ENCODE peak calls at places on chromosome 2, in nine cellular contexts. N is left ventricle myocardium inferior, P is mammary epithelial cell, U is H9, Y is mesendoderm, T is heart left ventricle, D is astrocyte, Q is spleen, E is tibial nerve. O is an unnamed sample.

GRCh38 chr2:160324917-160325316 is 124.8 kb upstream of the ITGB6 start:
- DNase-seq in T (no peak), E (no peak), Y (no peak), P (no peak), N (no peak), U (no peak), D (no peak), Q (no peak), O (no peak)

GRCh38 chr2:168060956-168061750 is 186.2 kb downstream of the STK39 start:
- DNase-seq in Y (no peak), P (peak; percentile 5), T (no peak), U (no peak), N (no peak), Q (no peak), E (no peak), D (peak; percentile 20), O (no peak)

GRCh38 chr2:66437601-66438497 is 2.9 kb downstream of the MEIS1 start:
- DNase-seq in U (no peak), Y (peak; percentile 50), D (no peak), T (peak; percentile 34), N (peak; percentile 33), E (no peak), P (no peak), Q (no peak), O (no peak)

GRCh38 chr2:156625360-156625995 is 189.3 kb downstream of the GPD2 start:
- DNase-seq in Y (no peak), P (no peak), N (peak; percentile 35), T (peak; percentile 41), D (no peak), U (no peak), E (no peak), Q (no peak), O (no peak)

GRCh38 chr2:6139916-6140315 is 447.7 kb downstream of the SOX11 start:
- DNase-seq in P (no peak), D (no peak), E (no peak), Y (no peak), N (no peak), Q (no peak), T (no peak), U (no peak), O (no peak)

GRCh38 chr2:203804070-203804469 is 63.5 kb upstream of the CTLA4 start:
- DNase-seq in T (peak; percentile 37), Y (peak; percentile 27), E (no peak), D (peak; percentile 100), Q (no peak), N (no peak), U (no peak), P (peak; percentile 89), O (peak; percentile 69)

GRCh38 chr2:14633031-14633430 is 514 bp downstream of the LRATD1 start:
- DNase-seq in Y (peak; percentile 9), Q (no peak), U (no peak), N (no peak), E (no peak), P (peak; percentile 36), D (no peak), T (no peak), O (no peak)

GRCh38 chr2:23809168-23809567 is 117.8 kb downstream of the ATAD2B start:
- DNase-seq in E (no peak), D (no peak), U (no peak), N (no peak), P (no peak), T (no peak), Q (no peak), Y (no peak), O (peak; percentile 6)

GRCh38 chr2:884027-884748 is 66.5 kb upstream of the SNTG2 start:
- DNase-seq in T (no peak), N (no peak), E (no peak), D (no peak), Q (no peak), Y (no peak), U (peak; percentile 10), P (no peak), O (no peak)

GRCh38 chr2:225599856-225600255 is 200.3 kb downstream of the NYAP2 start:
- DNase-seq in T (no peak), D (peak; percentile 49), U (no peak), N (no peak), P (no peak), Y (no peak), E (no peak), Q (no peak), O (no peak)

GRCh38 chr2:101150306-101151140 is 659 bp downstream of the TBC1D8 start:
- DNase-seq in P (no peak), D (no peak), Y (peak; percentile 37), N (peak; percentile 34), T (peak; percentile 32), Q (peak; percentile 86), U (peak; percentile 46), E (peak; percentile 17), O (no peak)

GRCh38 chr2:101149241-101150192 is 1.7 kb downstream of the TBC1D8 start:
- DNase-seq in T (peak; percentile 25), U (no peak), Y (peak; percentile 18), D (no peak), P (peak; percentile 59), E (no peak), N (peak; percentile 20), Q (no peak), O (no peak)

GRCh38 chr2:101151859-101152194 is 645 bp upstream of the TBC1D8 start:
- DNase-seq in P (no peak), N (no peak), E (no peak), D (no peak), Q (peak; percentile 78), Y (no peak), T (no peak), U (no peak), O (no peak)

GRCh38 chr2:101152195-101153076 is 1.3 kb upstream of the TBC1D8 start:
- DNase-seq in Q (peak; percentile 82), Y (peak; percentile 85), U (peak; percentile 67), P (peak; percentile 46), D (no peak), T (peak; percentile 67), E (no peak), N (peak; percentile 35), O (peak; percentile 44)

GRCh38 chr2:101151141-101151858 is at the start of gene TBC1D8:
- DNase-seq in D (peak; percentile 57), E (peak; percentile 69), P (peak; percentile 74), Q (peak; percentile 93), T (peak; percentile 93), Y (peak; percentile 90), U (peak; percentile 90), N (peak; percentile 90), O (peak; percentile 55)
- H3K4me1 ChIP-seq in D (peaks cover 12% of the 10 kb centered on the region), E (peaks cover 6% of the 10 kb centered on the region), P (peaks cover 25% of the 10 kb centered on the region), Q (peaks cover 69% of the 10 kb centered on the region), T (peaks cover 24% of the 10 kb centered on the region), Y (peaks cover 13% of the 10 kb centered on the region), U (peaks cover 3% of the 10 kb centered on the region), N (peaks cover 81% of the 10 kb centered on the region), O (peaks cover 24% of the 10 kb centered on the region)

GRCh38 chr2:28422903-28423741 is 30.5 kb downstream of the FOSL2 start:
- DNase-seq in D (no peak), U (no peak), T (no peak), Q (no peak), N (no peak), P (no peak), Y (no peak), E (no peak), O (no peak)
- H3K27ac ChIP-seq in D (no peak overlapping the region), U (no peak overlapping the region), T (no peak overlapping the region), Q (peak overlapping the region; percentile 85), N (no peak overlapping the region), P (no peak overlapping the region), Y (no peak overlapping the region), E (no peak overlapping the region), O (peak overlapping the region; percentile 66)

DNA sequence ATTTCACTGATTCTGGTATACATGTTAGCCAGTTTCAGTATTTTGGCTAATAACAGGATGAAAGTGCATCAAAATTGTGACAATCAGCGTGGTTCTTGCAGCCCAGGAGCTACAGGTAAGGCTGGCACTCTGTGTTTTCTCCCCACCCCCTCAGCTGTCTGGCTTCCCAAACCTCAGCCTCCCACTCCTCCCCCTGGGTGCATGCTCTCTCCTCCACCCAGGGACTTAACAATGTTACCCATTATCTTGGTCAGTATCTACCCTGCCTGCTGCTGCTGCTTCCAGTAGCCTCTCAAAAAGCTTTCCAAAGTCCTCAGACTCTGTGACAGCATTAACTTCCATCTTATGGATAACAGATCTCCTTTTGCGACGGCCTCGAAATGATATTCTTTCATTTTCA is 41.0 kb downstream of the TRABD2A start:
- DNase-seq in P (no peak), Y (peak; percentile 49), U (no peak), N (no peak), E (no peak), T (no peak), Q (no peak), D (no peak), O (no peak)
- H3K4me1 ChIP-seq in P (peaks cover 2% of the 10 kb centered on the region), Y (peaks cover 2% of the 10 kb centered on the region), U (no peaks in the 10 kb centered on the region), N (no peaks in the 10 kb centered on the region), E (no peaks in the 10 kb centered on the region), T (no peaks in the 10 kb centered on the region), Q (peaks cover 7% of the 10 kb centered on the region), D (peaks cover 4% of the 10 kb centered on the region), O (peaks cover 76% of the 10 kb centered on the region)

DNA sequence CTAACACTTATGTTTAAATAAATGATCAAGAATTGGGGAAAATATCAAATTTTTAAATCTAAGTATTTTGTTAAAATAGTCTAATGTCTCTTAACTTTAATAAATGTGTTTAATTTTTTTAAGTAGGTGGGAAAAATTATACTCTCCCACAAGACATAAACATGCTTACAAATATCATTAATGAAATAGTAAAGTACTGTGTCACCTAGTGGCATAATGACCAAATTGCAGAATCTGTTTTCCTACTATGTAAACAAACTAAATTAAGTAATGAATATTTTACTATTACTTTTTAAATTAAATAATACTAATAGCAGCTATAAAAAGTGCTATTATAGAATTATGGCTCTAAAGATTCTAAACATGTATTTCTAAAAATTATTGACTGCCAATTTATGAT is 52.0 kb upstream of the CHAC2 start:
- DNase-seq in U (no peak), E (no peak), D (no peak), Y (no peak), P (no peak), T (no peak), N (no peak), Q (no peak), O (peak; percentile 19)
- H3K27ac ChIP-seq in U (no peak overlapping the region), E (no peak overlapping the region), D (no peak overlapping the region), Y (no peak overlapping the region), P (no peak overlapping the region), T (no peak overlapping the region), N (no peak overlapping the region), Q (no peak overlapping the region), O (no peak overlapping the region)

DNA sequence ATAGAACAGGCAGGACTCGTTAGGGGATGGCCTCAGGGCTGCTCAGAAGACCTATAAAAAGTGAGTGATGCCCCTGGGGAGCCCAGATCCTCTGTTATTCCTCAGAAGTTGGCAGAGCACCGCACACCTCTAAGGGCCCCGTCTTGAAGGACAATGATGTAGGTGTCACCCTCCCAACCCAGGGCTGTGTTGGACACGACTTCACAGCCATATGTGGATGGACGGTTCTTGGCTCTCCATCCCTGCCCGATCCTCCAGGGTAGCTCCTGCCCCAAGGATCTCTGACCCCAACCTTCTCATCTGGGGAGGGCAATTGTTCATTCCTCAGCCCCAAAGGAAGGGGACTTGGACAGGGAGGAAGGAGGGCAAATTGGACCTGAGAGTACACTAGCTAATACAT is 246.1 kb downstream of the DYSF start:
- DNase-seq in Q (peak; percentile 46), U (no peak), P (no peak), Y (no peak), N (no peak), T (no peak), D (no peak), E (no peak), O (no peak)
- H3K4me1 ChIP-seq in Q (no peaks in the 10 kb centered on the region), U (peaks cover 2% of the 10 kb centered on the region), P (no peaks in the 10 kb centered on the region), Y (peaks cover 1% of the 10 kb centered on the region), N (peaks cover 47% of the 10 kb centered on the region), T (peaks cover 31% of the 10 kb centered on the region), D (peaks cover 3% of the 10 kb centered on the region), E (peaks cover 6% of the 10 kb centered on the region), O (no peaks in the 10 kb centered on the region)

O was measured in CD4-positive, CD25-positive, alpha-beta regulatory T cell.